ENCODE peak calls at places on chromosome X, in four cellular contexts. One of them, this sample, is unnamed.
A peak's percentile ranks its signal among the peaks of the same experiment; 100 is the strongest.

GRCh38 chrX:111352424-111352823 is 59.6 kb downstream of the DCX start:
- DNase-seq in heart right ventricle: no peak
- DNase-seq in fibroblast of lung: peak; percentile 38
- DNase-seq in cardiac muscle cell: no peak
- DNase-seq in this sample: no peak

GRCh38 chrX:129877401-129877800 is 28.6 kb upstream of the UTP14A start:
- DNase-seq in heart right ventricle: no peak
- DNase-seq in fibroblast of lung: no peak
- DNase-seq in cardiac muscle cell: no peak
- DNase-seq in this sample: no peak

GRCh38 chrX:130110379-130111219 is at the start of gene ELF4:
- DNase-seq in heart right ventricle: peak; percentile 47
- DNase-seq in fibroblast of lung: peak; percentile 55
- DNase-seq in cardiac muscle cell: peak; percentile 20
- DNase-seq in this sample: no peak

GRCh38 chrX:20363003-20363674 is 96.4 kb upstream of the RPS6KA3 start:
- DNase-seq in heart right ventricle: no peak
- DNase-seq in fibroblast of lung: no peak
- DNase-seq in cardiac muscle cell: no peak
- DNase-seq in this sample: no peak

GRCh38 chrX:2371026-2371778 is 129.6 kb downstream of the DHRSX start:
- DNase-seq in heart right ventricle: no peak
- DNase-seq in fibroblast of lung: peak; percentile 7
- DNase-seq in cardiac muscle cell: peak; percentile 60
- DNase-seq in this sample: no peak

GRCh38 chrX:1422135-1422465 is 30.2 kb upstream of the SLC25A6 start:
- DNase-seq in heart right ventricle: no peak
- DNase-seq in fibroblast of lung: no peak
- DNase-seq in cardiac muscle cell: no peak
- DNase-seq in this sample: no peak

GRCh38 chrX:56729152-56729557 is at the start of gene NBDY:
- DNase-seq in heart right ventricle: peak; percentile 20
- DNase-seq in fibroblast of lung: peak; percentile 50
- DNase-seq in cardiac muscle cell: peak; percentile 58
- DNase-seq in this sample: no peak

GRCh38 chrX:97322401-97322800 is 438.7 kb downstream of the RPA4 start:
- DNase-seq in heart right ventricle: no peak
- DNase-seq in fibroblast of lung: no peak
- DNase-seq in cardiac muscle cell: no peak
- DNase-seq in this sample: no peak

GRCh38 chrX:13386092-13386491 is 66.2 kb upstream of the ATXN3L start:
- DNase-seq in heart right ventricle: no peak
- DNase-seq in fibroblast of lung: no peak
- DNase-seq in cardiac muscle cell: no peak
- DNase-seq in this sample: no peak

GRCh38 chrX:26958261-26958660 is 504.9 kb downstream of the PPP4R3C start:
- DNase-seq in heart right ventricle: no peak
- DNase-seq in fibroblast of lung: no peak
- DNase-seq in cardiac muscle cell: no peak
- DNase-seq in this sample: no peak

GRCh38 chrX:80181079-80181478 is 166.5 kb downstream of the TBX22 start:
- DNase-seq in heart right ventricle: no peak
- DNase-seq in fibroblast of lung: no peak
- DNase-seq in cardiac muscle cell: peak; percentile 1
- DNase-seq in this sample: no peak

GRCh38 chrX:55489315-55490009 is at the start of gene USP51:
- DNase-seq in heart right ventricle: peak; percentile 22
- DNase-seq in fibroblast of lung: peak; percentile 59
- DNase-seq in cardiac muscle cell: peak; percentile 74
- DNase-seq in this sample: no peak

GRCh38 chrX:123959281-123960063 is 2.0 kb upstream of the STAG2 start:
- DNase-seq in heart right ventricle: peak; percentile 54
- DNase-seq in fibroblast of lung: peak; percentile 43
- DNase-seq in cardiac muscle cell: peak; percentile 23
- DNase-seq in this sample: no peak

GRCh38 chrX:50386520-50386919 is 84.1 kb downstream of the DGKK start:
- DNase-seq in heart right ventricle: no peak
- DNase-seq in fibroblast of lung: no peak
- DNase-seq in cardiac muscle cell: no peak
- DNase-seq in this sample: no peak

GRCh38 chrX:1071351-1071750 is 141.1 kb downstream of the CRLF2 start:
- DNase-seq in heart right ventricle: no peak
- DNase-seq in fibroblast of lung: no peak
- DNase-seq in cardiac muscle cell: no peak
- DNase-seq in this sample: no peak

GRCh38 chrX:97984641-97985040 is 1100.9 kb downstream of the RPA4 start:
- DNase-seq in heart right ventricle: no peak
- DNase-seq in fibroblast of lung: no peak
- DNase-seq in cardiac muscle cell: no peak
- DNase-seq in this sample: no peak

GRCh38 chrX:13142891-13143290 is 98.5 kb upstream of the FAM9C start:
- DNase-seq in heart right ventricle: no peak
- DNase-seq in fibroblast of lung: no peak
- DNase-seq in cardiac muscle cell: no peak
- DNase-seq in this sample: no peak

GRCh38 chrX:69083361-69083760 is 81.9 kb downstream of the PJA1 start:
- DNase-seq in heart right ventricle: no peak
- DNase-seq in fibroblast of lung: no peak
- DNase-seq in cardiac muscle cell: no peak
- DNase-seq in this sample: no peak

GRCh38 chrX:38595801-38596200 is 34.5 kb downstream of the TSPAN7 start:
- DNase-seq in heart right ventricle: no peak
- DNase-seq in fibroblast of lung: no peak
- DNase-seq in cardiac muscle cell: peak; percentile 35
- DNase-seq in this sample: no peak

GRCh38 chrX:38596939-38597338 is 35.6 kb downstream of the TSPAN7 start:
- DNase-seq in heart right ventricle: no peak
- DNase-seq in fibroblast of lung: no peak
- DNase-seq in cardiac muscle cell: no peak
- DNase-seq in this sample: no peak

GRCh38 chrX:38594434-38594833 is 33.1 kb downstream of the TSPAN7 start:
- DNase-seq in heart right ventricle: no peak
- DNase-seq in fibroblast of lung: no peak
- DNase-seq in cardiac muscle cell: no peak
- DNase-seq in this sample: no peak

DNA sequence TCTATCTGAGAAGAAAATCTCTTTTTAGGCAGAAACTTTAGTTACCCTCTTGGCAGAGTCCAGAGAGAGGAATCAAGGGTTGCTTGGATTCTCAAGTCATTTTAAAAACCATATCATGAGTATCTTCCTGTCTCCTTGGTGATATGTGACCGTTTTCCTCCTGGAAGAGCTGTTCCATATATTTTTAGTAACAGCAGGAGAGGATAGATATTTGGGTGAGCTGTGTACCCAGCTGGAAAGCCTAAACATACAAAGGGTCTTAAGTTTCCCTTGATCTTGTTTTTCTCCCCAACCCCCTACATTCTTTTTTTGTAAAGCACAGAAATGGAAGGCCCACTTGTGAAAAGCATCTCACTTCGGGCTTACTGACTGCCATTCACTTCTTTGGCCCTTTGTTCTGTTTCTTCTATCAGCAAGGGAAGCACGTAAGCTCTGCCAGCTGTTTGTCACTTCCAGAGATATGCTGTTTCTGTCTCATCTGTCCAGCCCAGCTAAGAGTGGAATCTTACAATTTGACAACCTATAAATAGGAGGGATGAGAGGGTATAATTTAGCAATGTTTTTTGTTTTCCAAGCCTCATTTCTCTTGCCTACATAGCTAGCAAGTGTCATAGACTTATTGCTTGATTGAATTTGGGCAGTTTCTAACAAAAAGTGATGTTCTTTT is 38.9 kb downstream of the TSPAN7 start:
- DNase-seq in heart right ventricle: no peak
- DNase-seq in fibroblast of lung: no peak
- DNase-seq in cardiac muscle cell: no peak
- DNase-seq in this sample: no peak
- H3K4me3 ChIP-seq in heart right ventricle: no peak overlapping the region
- H3K4me3 ChIP-seq in fibroblast of lung: no peak overlapping the region
- H3K4me3 ChIP-seq in cardiac muscle cell: no peak overlapping the region
- H3K4me3 ChIP-seq in this sample: no peak overlapping the region

DNA sequence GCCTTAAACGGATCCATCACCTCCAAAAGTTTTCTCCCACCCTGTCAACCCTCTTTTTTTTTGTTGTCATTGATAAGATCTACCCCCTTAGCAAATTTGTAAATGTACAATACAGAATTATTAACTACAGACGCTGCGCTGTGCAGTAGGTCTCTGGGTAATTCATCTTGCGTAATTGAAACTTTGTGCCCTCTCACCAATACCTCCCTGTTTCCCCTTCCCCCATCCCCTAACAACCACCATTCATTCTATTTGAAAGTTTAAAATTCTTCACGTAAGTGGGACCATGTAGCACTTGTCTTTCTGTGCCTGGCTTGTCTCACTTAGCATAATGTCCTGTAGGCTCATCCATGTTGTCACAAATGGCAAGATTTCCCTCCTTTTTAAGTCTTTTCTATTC is 45.8 kb upstream of the CLDN34 start:
- DNase-seq in heart right ventricle: no peak
- DNase-seq in fibroblast of lung: no peak
- DNase-seq in cardiac muscle cell: no peak
- DNase-seq in this sample: no peak
- H3K27ac ChIP-seq in heart right ventricle: no peak overlapping the region
- H3K27ac ChIP-seq in fibroblast of lung: no peak overlapping the region
- H3K27ac ChIP-seq in cardiac muscle cell: no peak overlapping the region
- H3K27ac ChIP-seq in this sample: no peak overlapping the region

GRCh38 chrX:139862208-139862607 is 70.6 kb downstream of the ATP11C start:
- DNase-seq in heart right ventricle: no peak
- DNase-seq in fibroblast of lung: no peak
- DNase-seq in cardiac muscle cell: no peak
- DNase-seq in this sample: no peak
- TF ChIP-seq CTCF in heart right ventricle: no peak
- TF ChIP-seq CTCF in fibroblast of lung: no peak
- TF ChIP-seq CTCF in cardiac muscle cell: no peak
- TF ChIP-seq CTCF in this sample: no peak

DNA sequence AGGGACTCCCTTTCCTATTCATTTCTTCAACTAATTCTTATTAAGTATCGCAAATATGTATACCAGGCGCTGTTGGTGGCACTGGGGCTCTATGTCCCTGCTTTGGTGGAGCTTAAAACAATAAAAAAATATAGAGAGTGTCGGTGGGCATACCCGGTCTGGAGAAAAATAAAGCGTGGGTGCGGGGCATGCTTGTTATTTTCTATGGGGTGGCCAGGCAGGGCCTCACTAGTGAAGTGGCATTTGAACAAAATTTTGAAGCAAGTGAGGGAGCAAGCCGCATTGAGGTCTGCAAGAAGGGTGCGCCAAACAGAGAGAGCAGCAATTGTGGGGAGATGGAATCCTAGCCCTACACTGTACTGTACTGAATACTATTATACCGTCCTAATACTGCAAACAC is 565 bp upstream of the IDS start:
- DNase-seq in heart right ventricle: no peak
- DNase-seq in fibroblast of lung: no peak
- DNase-seq in cardiac muscle cell: no peak
- DNase-seq in this sample: no peak
- H3K4me3 ChIP-seq in heart right ventricle: peak overlapping the region; percentile 71
- H3K4me3 ChIP-seq in fibroblast of lung: no peak overlapping the region
- H3K4me3 ChIP-seq in cardiac muscle cell: peak overlapping the region; percentile 55
- H3K4me3 ChIP-seq in this sample: no peak overlapping the region

GRCh38 chrX:134542485-134542884 is 82.5 kb downstream of the HPRT1 start:
- DNase-seq in heart right ventricle: no peak
- DNase-seq in fibroblast of lung: peak; percentile 80
- DNase-seq in cardiac muscle cell: no peak
- DNase-seq in this sample: no peak
- H3K27ac ChIP-seq in heart right ventricle: no peak overlapping the region
- H3K27ac ChIP-seq in fibroblast of lung: no peak overlapping the region
- H3K27ac ChIP-seq in cardiac muscle cell: no peak overlapping the region
- H3K27ac ChIP-seq in this sample: peak overlapping the region; percentile 31

GRCh38 chrX:153928846-153929245 is 2.8 kb upstream of the ARHGAP4 start:
- DNase-seq in heart right ventricle: no peak
- DNase-seq in fibroblast of lung: no peak
- DNase-seq in cardiac muscle cell: no peak
- DNase-seq in this sample: no peak

GRCh38 chrX:153927686-153927935 is 1.5 kb upstream of the ARHGAP4 start:
- DNase-seq in heart right ventricle: no peak
- DNase-seq in fibroblast of lung: no peak
- DNase-seq in cardiac muscle cell: no peak
- DNase-seq in this sample: no peak

GRCh38 chrX:153926863-153927685 is 1.0 kb upstream of the ARHGAP4 start:
- DNase-seq in heart right ventricle: peak; percentile 46
- DNase-seq in fibroblast of lung: no peak
- DNase-seq in cardiac muscle cell: no peak
- DNase-seq in this sample: no peak

GRCh38 chrX:153929576-153929975 is 3.5 kb upstream of the ARHGAP4 start:
- DNase-seq in heart right ventricle: no peak
- DNase-seq in fibroblast of lung: no peak
- DNase-seq in cardiac muscle cell: no peak
- DNase-seq in this sample: no peak

DNA sequence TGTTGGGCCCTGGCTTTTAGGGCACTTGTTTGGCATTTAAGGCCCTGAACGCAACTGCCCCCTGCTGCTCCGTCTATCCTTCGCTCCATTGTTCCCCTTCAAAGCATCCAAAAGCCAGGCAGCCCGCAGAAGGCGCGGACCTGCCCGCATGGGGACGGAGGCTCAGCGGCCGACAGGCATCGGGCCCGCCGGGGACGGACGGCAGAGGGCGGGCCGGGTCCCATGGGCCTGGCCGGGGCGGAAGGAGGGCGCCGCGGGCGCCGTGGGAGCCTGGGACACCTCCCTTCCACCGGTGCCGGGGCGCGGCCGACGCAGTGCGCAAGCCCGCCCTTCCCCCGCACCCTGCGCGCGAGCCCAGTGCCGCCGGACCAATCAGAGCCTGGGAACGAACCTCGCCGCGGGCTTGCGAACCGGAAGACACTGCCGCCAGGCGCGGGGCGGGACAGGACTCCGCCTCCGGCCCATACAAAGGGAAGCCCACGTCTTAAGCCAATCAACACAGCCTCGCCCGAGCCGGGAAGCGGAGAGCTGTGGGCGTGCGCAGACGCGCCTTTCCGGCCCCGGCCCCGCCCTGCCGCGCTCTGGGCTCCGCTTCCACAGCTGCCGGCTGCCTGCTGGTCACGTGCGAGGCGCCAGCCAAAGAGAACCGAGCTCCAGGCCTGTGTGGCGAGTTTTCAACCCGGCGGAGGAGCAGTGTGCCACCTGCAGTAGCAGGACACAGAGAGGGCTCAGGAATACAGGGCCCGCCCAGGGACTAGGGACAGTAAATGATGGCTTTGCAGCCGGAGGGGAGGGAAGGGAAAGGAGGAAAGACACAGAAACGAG is 2.1 kb upstream of the ARHGAP4 start:
- DNase-seq in heart right ventricle: peak; percentile 94
- DNase-seq in fibroblast of lung: peak; percentile 97
- DNase-seq in cardiac muscle cell: peak; percentile 94
- DNase-seq in this sample: peak; percentile 94
- TF ChIP-seq CTCF in heart right ventricle: no peak
- TF ChIP-seq CTCF in fibroblast of lung: no peak
- TF ChIP-seq CTCF in cardiac muscle cell: peak; percentile 27
- TF ChIP-seq CTCF in this sample: peak; percentile 29

GRCh38 chrX:85024562-85024961 is 20.9 kb downstream of the APOOL start:
- DNase-seq in heart right ventricle: no peak
- DNase-seq in fibroblast of lung: no peak
- DNase-seq in cardiac muscle cell: no peak
- DNase-seq in this sample: no peak
- H3K4me3 ChIP-seq in heart right ventricle: no peak overlapping the region
- H3K4me3 ChIP-seq in fibroblast of lung: no peak overlapping the region
- H3K4me3 ChIP-seq in cardiac muscle cell: no peak overlapping the region
- H3K4me3 ChIP-seq in this sample: no peak overlapping the region